ENCODE peak calls at places on chromosomes 12 and 14, in eight cellular contexts. Q is occipital lobe; F is endothelial cell; B is activated T-cell treated with anti-CD3 and anti-CD28 coated beads, Interleukin-2, amount 50 U/mL, for 72 hours; I is H54; J is B cell; L is A549; D is PC-3. E is an unnamed sample.

GRCh38 chr12:60100150-60100549 is 504.3 kb downstream of the SLC16A7 start:
- DNase-seq in D (peak), I (no peak), B (no peak), L (no peak), J (no peak), Q (no peak), F (no peak), E (no peak)

GRCh38 chr14:29584992-29585391 is 342.7 kb downstream of the PRKD1 start:
- DNase-seq in J (no peak), Q (peak), F (no peak), I (no peak), L (peak), D (peak), B (no peak), E (peak)

GRCh38 chr14:101480747-101481530 is 80.4 kb upstream of the DIO3 start:
- DNase-seq in I (peak), Q (no peak), D (peak), L (peak), F (no peak), B (no peak), J (no peak), E (peak)

GRCh38 chr12:38153737-38154061 is 162.9 kb upstream of the ALG10B start:
- DNase-seq in J (no peak), L (no peak), I (no peak), F (no peak), D (no peak), B (no peak), Q (no peak), E (no peak)

GRCh38 chr14:98173291-98173690 is 1098.7 kb downstream of the BCL11B start:
- DNase-seq in J (no peak), Q (no peak), F (no peak), D (no peak), B (no peak), L (no peak), I (no peak), E (no peak)

GRCh38 chr14:76467843-76468242 is 91.9 kb downstream of the ESRRB start:
- DNase-seq in Q (no peak), D (no peak), F (no peak), I (no peak), B (no peak), L (no peak), J (no peak), E (no peak)

GRCh38 chr12:52361553-52361952 is 5.7 kb downstream of the KRT85 start:
- DNase-seq in B (no peak), I (no peak), Q (no peak), F (no peak), J (no peak), L (no peak), D (no peak), E (no peak)

GRCh38 chr12:115598827-115599226 is 678.7 kb downstream of the MED13L start:
- DNase-seq in I (no peak), L (no peak), F (no peak), D (no peak), J (no peak), B (no peak), Q (no peak), E (peak)

GRCh38 chr12:56488041-56488955 is at the start of gene GLS2:
- DNase-seq in Q (peak), J (peak), L (peak), D (peak), I (no peak), B (peak), F (peak), E (peak)

GRCh38 chr14:33714527-33715222 is 236.2 kb downstream of the EGLN3 start:
- DNase-seq in J (no peak), L (no peak), D (peak), I (no peak), Q (no peak), B (no peak), F (no peak), E (no peak)

GRCh38 chr14:94051115-94051514 is 25.0 kb downstream of the OTUB2 start:
- DNase-seq in L (peak), I (no peak), D (peak), F (peak), Q (peak), J (no peak), B (no peak), E (no peak)

GRCh38 chr12:75774309-75775052 is 257.1 kb downstream of the PHLDA1 start:
- DNase-seq in F (no peak), J (no peak), D (no peak), L (no peak), B (no peak), I (no peak), Q (no peak), E (no peak)

GRCh38 chr12:47858511-47859266 is 39.0 kb upstream of the HDAC7 start:
- DNase-seq in B (no peak), J (no peak), Q (no peak), I (no peak), D (peak), L (no peak), F (no peak), E (no peak)

GRCh38 chr14:37650356-37651037 is 55.1 kb downstream of the TTC6 start:
- DNase-seq in B (no peak), F (no peak), J (no peak), I (no peak), Q (no peak), D (peak), L (no peak), E (peak)

GRCh38 chr12:104094284-104094683 is 30.0 kb downstream of the HCFC2 start:
- DNase-seq in Q (no peak), L (no peak), F (no peak), B (no peak), I (no peak), J (no peak), D (no peak), E (no peak)

GRCh38 chr12:49448858-49449257 is 81.6 kb downstream of the SPATS2 start:
- DNase-seq in F (no peak), I (no peak), D (no peak), B (no peak), L (no peak), J (no peak), Q (no peak), E (no peak)

GRCh38 chr14:58428011-58428807 is 690 bp downstream of the KIAA0586 start:
- DNase-seq in Q (no peak), D (peak), L (peak), B (peak), J (peak), F (peak), I (no peak), E (no peak)

GRCh38 chr12:20601668-20602280 is 93.4 kb upstream of the SLCO1C1 start:
- DNase-seq in L (peak), J (no peak), D (peak), B (no peak), Q (no peak), I (no peak), F (no peak), E (peak)

GRCh38 chr12:113154351-113154973 is 4.9 kb downstream of the CFAP73 start:
- DNase-seq in F (peak), D (no peak), L (peak), Q (no peak), I (no peak), J (peak), B (peak), E (peak)

GRCh38 chr12:19005257-19005801 is 124.2 kb upstream of the PLEKHA5 start:
- DNase-seq in L (no peak), B (no peak), Q (no peak), I (no peak), F (no peak), D (no peak), J (no peak), E (no peak)

GRCh38 chr12:129067482-129067881 is 214.2 kb downstream of the GLT1D1 start:
- DNase-seq in L (no peak), J (no peak), I (no peak), D (no peak), Q (peak), F (no peak), B (no peak), E (no peak)

GRCh38 chr12:123442774-123443173 is 6.3 kb upstream of the RILPL2 start:
- DNase-seq in B (no peak), D (no peak), J (no peak), L (no peak), I (no peak), F (no peak), Q (no peak), E (no peak)

GRCh38 chr12:75641031-75641780 is 129.8 kb upstream of the KRR1 start:
- DNase-seq in J (peak), Q (no peak), D (no peak), I (peak), B (peak), F (no peak), L (peak), E (no peak)

GRCh38 chr14:54881235-54881760 is 21.3 kb downstream of the GCH1 start:
- DNase-seq in Q (no peak), L (no peak), F (no peak), D (no peak), I (no peak), B (peak), J (peak), E (no peak)

GRCh38 chr14:82872494-82872893 is 1338.8 kb upstream of the SEL1L start:
- DNase-seq in D (no peak), Q (no peak), J (no peak), I (no peak), F (no peak), L (peak), B (no peak), E (no peak)

GRCh38 chr12:132106921-132107320 is 37.2 kb downstream of the DDX51 start:
- DNase-seq in J (no peak), F (no peak), D (peak), I (no peak), Q (no peak), B (no peak), L (no peak), E (no peak)

GRCh38 chr12:63899396-63899795 is 54.9 kb downstream of the SRGAP1 start:
- DNase-seq in F (no peak), D (no peak), B (no peak), J (no peak), L (peak), Q (no peak), I (no peak), E (no peak)

GRCh38 chr12:114961491-114961890 is 277.5 kb upstream of the TBX3 start:
- DNase-seq in I (no peak), F (no peak), B (no peak), D (no peak), L (no peak), J (no peak), Q (no peak), E (no peak)